ENCODE peak calls at places on chromosomes 16 and 17, in four cellular contexts. One of them, this sample, is unnamed.

GRCh38 chr17:80859004-80859941 is 132.4 kb upstream of the CHMP6 start:
- DNase-seq in stimulated activated CD4-positive, alpha-beta T cell treated with anti-CD3 and anti-CD28 coated beads, Interleukin-2, amount 100 ng/mL, for 48 hours: no peak
- DNase-seq in mammary epithelial cell: peak
- DNase-seq in left ventricle myocardium inferior: peak
- DNase-seq in this sample: peak

GRCh38 chr17:71405101-71405500 is 715.7 kb upstream of the SOX9 start:
- DNase-seq in stimulated activated CD4-positive, alpha-beta T cell treated with anti-CD3 and anti-CD28 coated beads, Interleukin-2, amount 100 ng/mL, for 48 hours: no peak
- DNase-seq in mammary epithelial cell: peak
- DNase-seq in left ventricle myocardium inferior: no peak
- DNase-seq in this sample: no peak

GRCh38 chr17:61157246-61157887 is 242.3 kb upstream of the TBX2 start:
- DNase-seq in stimulated activated CD4-positive, alpha-beta T cell treated with anti-CD3 and anti-CD28 coated beads, Interleukin-2, amount 100 ng/mL, for 48 hours: no peak
- DNase-seq in mammary epithelial cell: no peak
- DNase-seq in left ventricle myocardium inferior: no peak
- DNase-seq in this sample: peak

GRCh38 chr16:55710466-55710865 is 54.7 kb downstream of the SLC6A2 start:
- DNase-seq in stimulated activated CD4-positive, alpha-beta T cell treated with anti-CD3 and anti-CD28 coated beads, Interleukin-2, amount 100 ng/mL, for 48 hours: no peak
- DNase-seq in mammary epithelial cell: peak
- DNase-seq in left ventricle myocardium inferior: no peak
- DNase-seq in this sample: no peak

GRCh38 chr16:9184354-9184690 is 92.9 kb downstream of the HAPSTR1 start:
- DNase-seq in stimulated activated CD4-positive, alpha-beta T cell treated with anti-CD3 and anti-CD28 coated beads, Interleukin-2, amount 100 ng/mL, for 48 hours: no peak
- DNase-seq in mammary epithelial cell: no peak
- DNase-seq in left ventricle myocardium inferior: no peak
- DNase-seq in this sample: no peak

GRCh38 chr17:42387221-42387657 is 1.0 kb downstream of the STAT3 start:
- DNase-seq in stimulated activated CD4-positive, alpha-beta T cell treated with anti-CD3 and anti-CD28 coated beads, Interleukin-2, amount 100 ng/mL, for 48 hours: no peak
- DNase-seq in mammary epithelial cell: peak
- DNase-seq in left ventricle myocardium inferior: no peak
- DNase-seq in this sample: peak

GRCh38 chr16:22186517-22186916 is 19.6 kb upstream of the EEF2K start:
- DNase-seq in stimulated activated CD4-positive, alpha-beta T cell treated with anti-CD3 and anti-CD28 coated beads, Interleukin-2, amount 100 ng/mL, for 48 hours: no peak
- DNase-seq in mammary epithelial cell: no peak
- DNase-seq in left ventricle myocardium inferior: no peak
- DNase-seq in this sample: no peak

GRCh38 chr17:5499790-5500189 is 13.4 kb downstream of the MIS12 start:
- DNase-seq in stimulated activated CD4-positive, alpha-beta T cell treated with anti-CD3 and anti-CD28 coated beads, Interleukin-2, amount 100 ng/mL, for 48 hours: no peak
- DNase-seq in mammary epithelial cell: no peak
- DNase-seq in left ventricle myocardium inferior: no peak
- DNase-seq in this sample: no peak

GRCh38 chr17:34291721-34292348 is 6.3 kb downstream of the CCL11 start:
- DNase-seq in stimulated activated CD4-positive, alpha-beta T cell treated with anti-CD3 and anti-CD28 coated beads, Interleukin-2, amount 100 ng/mL, for 48 hours: no peak
- DNase-seq in mammary epithelial cell: no peak
- DNase-seq in left ventricle myocardium inferior: no peak
- DNase-seq in this sample: no peak

GRCh38 chr17:76912585-76912984 is 44.4 kb downstream of the MGAT5B start:
- DNase-seq in stimulated activated CD4-positive, alpha-beta T cell treated with anti-CD3 and anti-CD28 coated beads, Interleukin-2, amount 100 ng/mL, for 48 hours: no peak
- DNase-seq in mammary epithelial cell: no peak
- DNase-seq in left ventricle myocardium inferior: no peak
- DNase-seq in this sample: no peak

GRCh38 chr17:66459811-66460270 is 157.4 kb downstream of the PRKCA start:
- DNase-seq in stimulated activated CD4-positive, alpha-beta T cell treated with anti-CD3 and anti-CD28 coated beads, Interleukin-2, amount 100 ng/mL, for 48 hours: no peak
- DNase-seq in mammary epithelial cell: peak
- DNase-seq in left ventricle myocardium inferior: peak
- DNase-seq in this sample: peak

GRCh38 chr16:88560722-88561484 is 9.3 kb upstream of the ZC3H18 start:
- DNase-seq in stimulated activated CD4-positive, alpha-beta T cell treated with anti-CD3 and anti-CD28 coated beads, Interleukin-2, amount 100 ng/mL, for 48 hours: no peak
- DNase-seq in mammary epithelial cell: peak
- DNase-seq in left ventricle myocardium inferior: no peak
- DNase-seq in this sample: peak

GRCh38 chr17:43140396-43141332 is 15.5 kb upstream of the BRCA1 start:
- DNase-seq in stimulated activated CD4-positive, alpha-beta T cell treated with anti-CD3 and anti-CD28 coated beads, Interleukin-2, amount 100 ng/mL, for 48 hours: no peak
- DNase-seq in mammary epithelial cell: no peak
- DNase-seq in left ventricle myocardium inferior: no peak
- DNase-seq in this sample: no peak

GRCh38 chr16:53991181-53992056 is 287.5 kb downstream of the FTO start:
- DNase-seq in stimulated activated CD4-positive, alpha-beta T cell treated with anti-CD3 and anti-CD28 coated beads, Interleukin-2, amount 100 ng/mL, for 48 hours: no peak
- DNase-seq in mammary epithelial cell: no peak
- DNase-seq in left ventricle myocardium inferior: no peak
- DNase-seq in this sample: peak

GRCh38 chr17:19000531-19001011 is 4.0 kb downstream of the FAM83G start:
- DNase-seq in stimulated activated CD4-positive, alpha-beta T cell treated with anti-CD3 and anti-CD28 coated beads, Interleukin-2, amount 100 ng/mL, for 48 hours: no peak
- DNase-seq in mammary epithelial cell: peak
- DNase-seq in left ventricle myocardium inferior: no peak
- DNase-seq in this sample: peak

GRCh38 chr17:80659651-80660050 is 115.0 kb downstream of the RPTOR start:
- DNase-seq in stimulated activated CD4-positive, alpha-beta T cell treated with anti-CD3 and anti-CD28 coated beads, Interleukin-2, amount 100 ng/mL, for 48 hours: no peak
- DNase-seq in mammary epithelial cell: no peak
- DNase-seq in left ventricle myocardium inferior: no peak
- DNase-seq in this sample: no peak

This sample was measured in astrocyte.